ENCODE peak calls at places on chromosomes 12 and 14, in ten cellular contexts. N is SK-N-SH; U is pancreas; R is CD8-positive, alpha-beta memory T cell; V is BJ; J is upper lobe of right lung; E is naive thymus-derived CD4-positive, alpha-beta T cell; O is testis; I is GM23248; K is tibial nerve. X is an unnamed sample. For H3K36me3, the result is how much of the 10 kb centered on the place peaks cover.

GRCh38 chr14:78022059-78022458 is 148.1 kb upstream of the NRXN3 start:
- DNase-seq in K (peak), N (peak), R (no peak), E (peak), U (peak), I (peak), V (no peak), O (peak), J (peak), X (peak)

GRCh38 chr12:95625012-95625411 is 73.7 kb upstream of the USP44 start:
- DNase-seq in R (no peak), E (no peak), O (no peak), J (no peak), I (no peak), U (peak), K (no peak), N (no peak), V (no peak), X (no peak)

GRCh38 chr12:27285395-27285794 is 41.3 kb downstream of the STK38L start:
- DNase-seq in U (no peak), K (no peak), J (no peak), E (no peak), N (no peak), V (no peak), R (no peak), I (peak), O (no peak), X (peak)

GRCh38 chr12:92108651-92109050 is 37.0 kb downstream of the BTG1 start:
- DNase-seq in I (peak), E (no peak), J (no peak), K (peak), U (no peak), R (no peak), V (peak), O (no peak), N (peak), X (peak)

GRCh38 chr14:104223101-104223809 is 84.9 kb downstream of the KIF26A start:
- DNase-seq in O (peak), I (no peak), E (no peak), R (no peak), V (no peak), N (peak), J (no peak), U (peak), K (no peak), X (no peak)

GRCh38 chr12:114400925-114401324 is 5.0 kb downstream of the TBX5 start:
- DNase-seq in E (no peak), I (peak), O (no peak), V (no peak), U (no peak), N (no peak), J (no peak), K (peak), R (no peak), X (peak)

GRCh38 chr14:68516235-68516634 is 276.6 kb downstream of the ZFP36L1 start:
- DNase-seq in V (no peak), R (no peak), E (no peak), J (no peak), K (no peak), I (no peak), U (no peak), N (no peak), O (no peak), X (no peak)

GRCh38 chr14:99681832-99682148 is 2.3 kb upstream of the CYP46A1 start:
- DNase-seq in R (no peak), V (no peak), U (no peak), O (no peak), J (no peak), N (no peak), K (no peak), E (no peak), I (no peak), X (no peak)

GRCh38 chr14:72810201-72810600 is 83.7 kb downstream of the DPF3 start:
- DNase-seq in O (no peak), V (no peak), R (peak), K (no peak), I (peak), N (no peak), E (no peak), J (no peak), U (no peak), X (no peak)

GRCh38 chr12:62943779-62944395 is 8.9 kb upstream of the PPM1H start:
- DNase-seq in J (no peak), O (no peak), K (no peak), V (no peak), U (no peak), R (no peak), N (no peak), E (no peak), I (no peak), X (no peak)

DNA sequence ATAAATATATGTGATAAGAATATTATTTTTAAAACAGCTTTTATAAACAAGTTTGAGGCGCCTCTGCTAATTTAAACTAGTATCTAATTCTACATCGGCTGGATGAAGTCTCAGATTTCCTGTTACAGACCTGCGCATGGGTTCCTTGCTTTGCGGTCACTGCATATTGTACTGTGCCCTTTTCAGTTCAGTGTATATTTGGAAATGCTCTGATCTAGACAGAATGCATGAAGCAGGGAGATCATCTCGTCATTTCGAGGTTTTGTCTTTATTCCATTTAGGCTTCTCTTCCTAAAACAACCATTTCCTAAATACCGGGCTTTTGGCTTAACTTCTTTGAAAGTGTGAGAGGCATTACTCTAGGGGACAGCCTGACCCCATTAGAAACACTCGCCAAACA is 25.6 kb downstream of the CRACR2A start:
- DNase-seq in N (no peak), V (no peak), U (no peak), K (no peak), O (no peak), J (no peak), R (no peak), E (no peak), I (no peak), X (no peak)
- H3K36me3 ChIP-seq in N (under half), V (under half), U (under half), K (under half), O (under half), J (under half), R (under half), E (under half), I (under half), X (under half)

GRCh38 chr14:81200041-81200440 is 20.7 kb downstream of the GTF2A1 start:
- DNase-seq in R (no peak), V (no peak), J (no peak), K (no peak), I (no peak), O (no peak), E (no peak), N (no peak), U (no peak), X (peak)

GRCh38 chr14:81206115-81206514 is 14.6 kb downstream of the GTF2A1 start:
- DNase-seq in V (no peak), J (no peak), U (no peak), O (no peak), I (peak), R (no peak), E (no peak), N (no peak), K (no peak), X (no peak)

GRCh38 chr14:81208489-81208888 is 12.3 kb downstream of the GTF2A1 start:
- DNase-seq in K (peak), E (no peak), V (no peak), J (peak), O (no peak), R (no peak), U (peak), I (no peak), N (no peak), X (no peak)

GRCh38 chr14:81209187-81209836 is 11.4 kb downstream of the GTF2A1 start:
- DNase-seq in K (no peak), N (no peak), I (no peak), V (no peak), J (no peak), U (no peak), R (no peak), O (no peak), E (no peak), X (no peak)

GRCh38 chr14:81205639-81206038 is 15.1 kb downstream of the GTF2A1 start:
- DNase-seq in U (no peak), E (no peak), K (no peak), O (no peak), I (no peak), N (no peak), R (no peak), V (no peak), J (no peak), X (no peak)
- H3K36me3 ChIP-seq in U (under half), E (under half), K (half or more), O (under half), I (under half), N (half or more), R (under half), V (under half), J (half or more), X (under half)

DNA sequence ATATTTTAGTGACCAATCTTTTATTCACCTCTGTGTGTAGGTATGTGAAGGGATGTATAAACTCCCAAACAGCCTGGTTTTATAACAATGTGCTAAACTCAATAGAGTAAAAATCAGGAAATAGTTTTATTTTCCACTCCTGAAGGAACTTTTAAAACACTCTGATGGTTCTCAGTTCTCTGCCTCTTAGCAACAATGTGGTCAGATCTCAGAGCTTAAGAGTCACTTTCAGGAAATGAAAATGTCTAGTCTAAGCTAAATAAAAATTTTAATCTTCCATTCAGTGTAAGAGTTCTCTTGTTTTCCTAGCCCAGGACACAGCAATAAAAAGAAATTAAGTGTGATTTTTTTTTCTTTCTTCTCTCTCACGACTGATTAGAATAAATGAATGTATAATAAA is 718.0 kb downstream of the C12orf50 start:
- DNase-seq in V (no peak), J (no peak), N (no peak), E (no peak), I (peak), U (no peak), R (no peak), O (no peak), K (no peak), X (no peak)
- H3K36me3 ChIP-seq in V (under half), J (under half), N (under half), E (under half), I (under half), U (under half), R (under half), O (under half), K (under half), X (under half)

GRCh38 chr14:64126548-64126947 is 167.6 kb downstream of the ESR2 start:
- DNase-seq in E (no peak), V (no peak), U (no peak), N (no peak), R (no peak), K (no peak), O (no peak), J (no peak), I (no peak), X (no peak)
- H3K36me3 ChIP-seq in E (half or more), V (under half), U (under half), N (under half), R (half or more), K (half or more), O (under half), J (half or more), I (under half), X (under half)

GRCh38 chr12:122051231-122051876 is 27.2 kb upstream of the MLXIP start:
- DNase-seq in U (peak), R (no peak), E (no peak), I (no peak), J (no peak), O (no peak), V (no peak), K (no peak), N (no peak), X (peak)
- H3K36me3 ChIP-seq in U (under half), R (under half), E (under half), I (under half), J (under half), O (under half), V (under half), K (under half), N (under half), X (under half)

GRCh38 chr12:39224971-39225370 is 217.9 kb downstream of the KIF21A start:
- DNase-seq in N (no peak), V (no peak), R (no peak), I (no peak), U (no peak), O (no peak), J (no peak), K (no peak), E (no peak), X (no peak)
- H3K36me3 ChIP-seq in N (under half), V (under half), R (under half), I (under half), U (under half), O (under half), J (under half), K (under half), E (under half), X (under half)

X was measured in osteoblast.